ENCODE peak calls at places on chromosomes 16 and 17, in four cellular contexts. One of them, this sample, is unnamed.

GRCh38 chr17:34665150-34665802 is 85.9 kb downstream of the TMEM132E start:
- DNase-seq in putamen: no peak
- DNase-seq in epithelial cell of esophagus: no peak
- DNase-seq in sigmoid colon: peak; percentile 24
- DNase-seq in this sample: no peak

GRCh38 chr17:81635973-81636504 is 873 bp downstream of the NPLOC4 start:
- DNase-seq in putamen: no peak
- DNase-seq in epithelial cell of esophagus: peak; percentile 68
- DNase-seq in sigmoid colon: no peak
- DNase-seq in this sample: no peak

GRCh38 chr17:14089179-14089578 is 19.9 kb downstream of the COX10 start:
- DNase-seq in putamen: no peak
- DNase-seq in epithelial cell of esophagus: no peak
- DNase-seq in sigmoid colon: no peak
- DNase-seq in this sample: no peak

GRCh38 chr17:596763-597644 is 117.6 kb downstream of the VPS53 start:
- DNase-seq in putamen: no peak
- DNase-seq in epithelial cell of esophagus: peak; percentile 90
- DNase-seq in sigmoid colon: no peak
- DNase-seq in this sample: no peak

GRCh38 chr17:69268442-69269068 is 39.9 kb upstream of the ABCA10 start:
- DNase-seq in putamen: no peak
- DNase-seq in epithelial cell of esophagus: no peak
- DNase-seq in sigmoid colon: no peak
- DNase-seq in this sample: no peak

GRCh38 chr17:15343749-15344148 is 2.4 kb upstream of the TEKT3 start:
- DNase-seq in putamen: no peak
- DNase-seq in epithelial cell of esophagus: peak; percentile 19
- DNase-seq in sigmoid colon: no peak
- DNase-seq in this sample: no peak

GRCh38 chr17:927611-928461 is 51.7 kb downstream of the NXN start:
- DNase-seq in putamen: no peak
- DNase-seq in epithelial cell of esophagus: peak; percentile 94
- DNase-seq in sigmoid colon: peak; percentile 82
- DNase-seq in this sample: no peak

GRCh38 chr16:50369133-50369804 is 481 bp upstream of the BRD7 start:
- DNase-seq in putamen: no peak
- DNase-seq in epithelial cell of esophagus: no peak
- DNase-seq in sigmoid colon: no peak
- DNase-seq in this sample: no peak

GRCh38 chr16:57609541-57610401 is 18.7 kb upstream of the ADGRG1 start:
- DNase-seq in putamen: no peak
- DNase-seq in epithelial cell of esophagus: peak; percentile 36
- DNase-seq in sigmoid colon: peak; percentile 42
- DNase-seq in this sample: no peak

GRCh38 chr16:21101631-21102420 is 48.8 kb downstream of the DNAH3 start:
- DNase-seq in putamen: no peak
- DNase-seq in epithelial cell of esophagus: peak; percentile 40
- DNase-seq in sigmoid colon: no peak
- DNase-seq in this sample: no peak

This sample was measured in neural crest cell.